ENCODE peak calls at places on chromosomes 6 and 20, in ten cellular contexts. One of them, this sample, is unnamed.

GRCh38 chr20:50226093-50226974 is 35.7 kb downstream of the CEBPB start:
- DNase-seq in caudate nucleus: no peak
- DNase-seq in mucosa of gallbladder: no peak
- DNase-seq in naive thymus-derived CD8-positive, alpha-beta T cell: no peak
- DNase-seq in esophagus squamous epithelium: no peak
- DNase-seq in AG09309: no peak
- DNase-seq in endothelial cell: no peak
- DNase-seq in SJSA1: peak; percentile 70
- DNase-seq in stimulated activated naive B cell treated with anti-CD40 and anti-IgM and Interleukin-4, amounts not matched to agents 10 μg/mL and 1 μg/mL and 100 μg/mL, for 72 hours: peak; percentile 16
- DNase-seq in A172: peak; percentile 70
- DNase-seq in this sample: no peak

GRCh38 chr6:43911354-43911624 is 141.3 kb downstream of the VEGFA start:
- DNase-seq in caudate nucleus: no peak
- DNase-seq in mucosa of gallbladder: no peak
- DNase-seq in naive thymus-derived CD8-positive, alpha-beta T cell: no peak
- DNase-seq in esophagus squamous epithelium: no peak
- DNase-seq in AG09309: no peak
- DNase-seq in endothelial cell: no peak
- DNase-seq in SJSA1: no peak
- DNase-seq in stimulated activated naive B cell treated with anti-CD40 and anti-IgM and Interleukin-4, amounts not matched to agents 10 μg/mL and 1 μg/mL and 100 μg/mL, for 72 hours: no peak
- DNase-seq in A172: no peak
- DNase-seq in this sample: no peak

GRCh38 chr6:67538032-67538431 is 1097.0 kb upstream of the ADGRB3 start:
- DNase-seq in caudate nucleus: no peak
- DNase-seq in mucosa of gallbladder: no peak
- DNase-seq in naive thymus-derived CD8-positive, alpha-beta T cell: no peak
- DNase-seq in esophagus squamous epithelium: no peak
- DNase-seq in AG09309: no peak
- DNase-seq in endothelial cell: no peak
- DNase-seq in SJSA1: no peak
- DNase-seq in stimulated activated naive B cell treated with anti-CD40 and anti-IgM and Interleukin-4, amounts not matched to agents 10 μg/mL and 1 μg/mL and 100 μg/mL, for 72 hours: no peak
- DNase-seq in A172: no peak
- DNase-seq in this sample: no peak

GRCh38 chr6:29479560-29479959 is 8.2 kb downstream of the MAS1L start:
- DNase-seq in caudate nucleus: no peak
- DNase-seq in mucosa of gallbladder: no peak
- DNase-seq in naive thymus-derived CD8-positive, alpha-beta T cell: no peak
- DNase-seq in esophagus squamous epithelium: no peak
- DNase-seq in AG09309: no peak
- DNase-seq in endothelial cell: no peak
- DNase-seq in SJSA1: no peak
- DNase-seq in stimulated activated naive B cell treated with anti-CD40 and anti-IgM and Interleukin-4, amounts not matched to agents 10 μg/mL and 1 μg/mL and 100 μg/mL, for 72 hours: no peak
- DNase-seq in A172: no peak
- DNase-seq in this sample: no peak

GRCh38 chr6:150377211-150377781 is 8.5 kb downstream of the IYD start:
- DNase-seq in caudate nucleus: no peak
- DNase-seq in mucosa of gallbladder: peak; percentile 35
- DNase-seq in naive thymus-derived CD8-positive, alpha-beta T cell: no peak
- DNase-seq in esophagus squamous epithelium: no peak
- DNase-seq in AG09309: no peak
- DNase-seq in endothelial cell: no peak
- DNase-seq in SJSA1: no peak
- DNase-seq in stimulated activated naive B cell treated with anti-CD40 and anti-IgM and Interleukin-4, amounts not matched to agents 10 μg/mL and 1 μg/mL and 100 μg/mL, for 72 hours: no peak
- DNase-seq in A172: no peak
- DNase-seq in this sample: no peak

GRCh38 chr6:125668071-125668470 is 81.4 kb upstream of the HEY2 start:
- DNase-seq in caudate nucleus: no peak
- DNase-seq in mucosa of gallbladder: no peak
- DNase-seq in naive thymus-derived CD8-positive, alpha-beta T cell: no peak
- DNase-seq in esophagus squamous epithelium: no peak
- DNase-seq in AG09309: no peak
- DNase-seq in endothelial cell: no peak
- DNase-seq in SJSA1: no peak
- DNase-seq in stimulated activated naive B cell treated with anti-CD40 and anti-IgM and Interleukin-4, amounts not matched to agents 10 μg/mL and 1 μg/mL and 100 μg/mL, for 72 hours: no peak
- DNase-seq in A172: no peak
- DNase-seq in this sample: no peak

GRCh38 chr6:19478992-19479391 is 358.2 kb upstream of the ID4 start:
- DNase-seq in caudate nucleus: no peak
- DNase-seq in mucosa of gallbladder: no peak
- DNase-seq in naive thymus-derived CD8-positive, alpha-beta T cell: no peak
- DNase-seq in esophagus squamous epithelium: no peak
- DNase-seq in AG09309: no peak
- DNase-seq in endothelial cell: no peak
- DNase-seq in SJSA1: no peak
- DNase-seq in stimulated activated naive B cell treated with anti-CD40 and anti-IgM and Interleukin-4, amounts not matched to agents 10 μg/mL and 1 μg/mL and 100 μg/mL, for 72 hours: no peak
- DNase-seq in A172: peak; percentile 62
- DNase-seq in this sample: no peak

GRCh38 chr20:54155736-54156317 is 18.0 kb downstream of the CYP24A1 start:
- DNase-seq in caudate nucleus: no peak
- DNase-seq in mucosa of gallbladder: no peak
- DNase-seq in naive thymus-derived CD8-positive, alpha-beta T cell: no peak
- DNase-seq in esophagus squamous epithelium: no peak
- DNase-seq in AG09309: no peak
- DNase-seq in endothelial cell: no peak
- DNase-seq in SJSA1: no peak
- DNase-seq in stimulated activated naive B cell treated with anti-CD40 and anti-IgM and Interleukin-4, amounts not matched to agents 10 μg/mL and 1 μg/mL and 100 μg/mL, for 72 hours: no peak
- DNase-seq in A172: no peak
- DNase-seq in this sample: no peak

GRCh38 chr6:89048985-89049384 is 31.6 kb upstream of the PNRC1 start:
- DNase-seq in caudate nucleus: no peak
- DNase-seq in mucosa of gallbladder: no peak
- DNase-seq in naive thymus-derived CD8-positive, alpha-beta T cell: no peak
- DNase-seq in esophagus squamous epithelium: no peak
- DNase-seq in AG09309: no peak
- DNase-seq in endothelial cell: no peak
- DNase-seq in SJSA1: no peak
- DNase-seq in stimulated activated naive B cell treated with anti-CD40 and anti-IgM and Interleukin-4, amounts not matched to agents 10 μg/mL and 1 μg/mL and 100 μg/mL, for 72 hours: no peak
- DNase-seq in A172: peak; percentile 29
- DNase-seq in this sample: no peak

GRCh38 chr6:17622144-17622543 is 22.0 kb downstream of the FAM8A1 start:
- DNase-seq in caudate nucleus: no peak
- DNase-seq in mucosa of gallbladder: no peak
- DNase-seq in naive thymus-derived CD8-positive, alpha-beta T cell: no peak
- DNase-seq in esophagus squamous epithelium: no peak
- DNase-seq in AG09309: no peak
- DNase-seq in endothelial cell: no peak
- DNase-seq in SJSA1: no peak
- DNase-seq in stimulated activated naive B cell treated with anti-CD40 and anti-IgM and Interleukin-4, amounts not matched to agents 10 μg/mL and 1 μg/mL and 100 μg/mL, for 72 hours: no peak
- DNase-seq in A172: no peak
- DNase-seq in this sample: no peak

GRCh38 chr20:55685848-55686247 is 319.5 kb downstream of the CBLN4 start:
- DNase-seq in caudate nucleus: no peak
- DNase-seq in mucosa of gallbladder: no peak
- DNase-seq in naive thymus-derived CD8-positive, alpha-beta T cell: no peak
- DNase-seq in esophagus squamous epithelium: no peak
- DNase-seq in AG09309: no peak
- DNase-seq in endothelial cell: no peak
- DNase-seq in SJSA1: no peak
- DNase-seq in stimulated activated naive B cell treated with anti-CD40 and anti-IgM and Interleukin-4, amounts not matched to agents 10 μg/mL and 1 μg/mL and 100 μg/mL, for 72 hours: no peak
- DNase-seq in A172: no peak
- DNase-seq in this sample: no peak

This sample was measured in SIG-M5.